ENCODE peak calls at places on chromosome 13, in six cellular contexts. R is stimulated activated CD4-positive, alpha-beta T cell treated with anti-CD3 and anti-CD28 coated beads, Interleukin-15, amount 100 ng/mL, for 1 hour; D is AG09319; Z is GM04504; W is NCI-H446; S is LoVo. G is an unnamed sample.

GRCh38 chr13:33957497-33957905 is 139.6 kb downstream of the RFC3 start:
- DNase-seq in S (no peak), D (no peak), Z (no peak), R (no peak), W (no peak), G (no peak)

GRCh38 chr13:110017379-110017778 is 231.0 kb upstream of the IRS2 start:
- DNase-seq in R (no peak), D (peak; percentile 49), S (peak; percentile 74), W (no peak), Z (peak; percentile 62), G (peak; percentile 61)

GRCh38 chr13:49869514-49869913 is 66.6 kb downstream of the SPRYD7 start:
- DNase-seq in S (peak; percentile 5), R (no peak), W (no peak), D (no peak), Z (no peak), G (no peak)

GRCh38 chr13:109162248-109163051 is 533.0 kb downstream of the MYO16 start:
- DNase-seq in R (no peak), W (no peak), Z (no peak), S (no peak), D (no peak), G (no peak)

GRCh38 chr13:93947651-93948050 is 531.8 kb downstream of the DCT start:
- DNase-seq in Z (no peak), R (no peak), D (no peak), S (no peak), W (no peak), G (no peak)

GRCh38 chr13:27159806-27160563 is 11.6 kb downstream of the USP12 start:
- DNase-seq in R (no peak), W (no peak), Z (no peak), D (no peak), S (no peak), G (no peak)

GRCh38 chr13:98482476-98483444 is 94.1 kb downstream of the STK24 start:
- DNase-seq in S (no peak), Z (peak; percentile 66), D (peak; percentile 61), R (no peak), W (no peak), G (no peak)

GRCh38 chr13:25922373-25922772 is 129.4 kb downstream of the SHISA2 start:
- DNase-seq in D (no peak), W (no peak), R (no peak), S (no peak), Z (no peak), G (no peak)

GRCh38 chr13:23488442-23488841 is 54.9 kb upstream of the SACS start:
- DNase-seq in D (no peak), W (no peak), Z (no peak), R (no peak), S (no peak), G (no peak)

GRCh38 chr13:57698851-57699250 is 67.3 kb downstream of the PCDH17 start:
- DNase-seq in S (no peak), D (no peak), W (no peak), R (no peak), Z (no peak), G (no peak)

GRCh38 chr13:95689582-95689926 is 12.6 kb downstream of the DNAJC3 start:
- DNase-seq in W (no peak), S (no peak), D (no peak), R (no peak), Z (no peak), G (no peak)

GRCh38 chr13:48866204-48866603 is 109.5 kb upstream of the FNDC3A start:
- DNase-seq in W (no peak), D (no peak), S (no peak), Z (no peak), R (no peak), G (no peak)

GRCh38 chr13:95002126-95002525 is 289.8 kb upstream of the SOX21 start:
- DNase-seq in S (no peak), D (no peak), W (no peak), Z (no peak), R (no peak), G (no peak)

GRCh38 chr13:91351123-91351522 is 3.6 kb downstream of the MIR17HG start:
- DNase-seq in D (no peak), S (no peak), R (no peak), W (no peak), Z (no peak), G (no peak)

GRCh38 chr13:21735621-21736401 is 64.9 kb downstream of the FGF9 start:
- DNase-seq in S (no peak), R (no peak), Z (no peak), W (no peak), D (no peak), G (no peak)

GRCh38 chr13:94662274-94662945 is 49.9 kb downstream of the SOX21 start:
- DNase-seq in D (no peak), S (no peak), Z (no peak), R (no peak), W (no peak), G (no peak)

GRCh38 chr13:45662122-45662521 is 40.0 kb upstream of the CBY2 start:
- DNase-seq in R (no peak), S (no peak), Z (no peak), D (no peak), W (no peak), G (no peak)

GRCh38 chr13:80379245-80379644 is 38.3 kb upstream of the SPRY2 start:
- DNase-seq in R (no peak), S (peak; percentile 50), W (no peak), Z (peak; percentile 35), D (no peak), G (peak; percentile 38)

GRCh38 chr13:45718063-45718462 is 15.9 kb downstream of the CBY2 start:
- DNase-seq in S (no peak), D (no peak), R (no peak), W (no peak), Z (no peak), G (no peak)

GRCh38 chr13:40304391-40304790 is 362.1 kb downstream of the FOXO1 start:
- DNase-seq in S (no peak), Z (no peak), R (no peak), W (no peak), D (no peak), G (no peak)

GRCh38 chr13:110559986-110560385 is 1.5 kb downstream of the RAB20 start:
- DNase-seq in S (no peak), Z (no peak), R (no peak), W (no peak), D (no peak), G (no peak)

GRCh38 chr13:101152184-101152583 is 264.1 kb downstream of the NALCN start:
- DNase-seq in W (no peak), D (no peak), R (no peak), S (no peak), Z (no peak), G (no peak)

GRCh38 chr13:24360106-24360505 is 50.7 kb downstream of the C1QTNF9 start:
- DNase-seq in W (no peak), S (no peak), Z (no peak), D (no peak), R (no peak), G (no peak)

GRCh38 chr13:43544011-43544410 is 242.8 kb downstream of the ENOX1 start:
- DNase-seq in D (no peak), S (no peak), R (no peak), W (no peak), Z (no peak), G (no peak)

GRCh38 chr13:38743499-38743898 is 56.6 kb downstream of the FREM2 start:
- DNase-seq in R (no peak), S (no peak), Z (no peak), W (no peak), D (no peak), G (no peak)

GRCh38 chr13:76792680-76793334 is 93.4 kb downstream of the KCTD12 start:
- DNase-seq in W (no peak), R (no peak), D (no peak), Z (peak; percentile 47), S (no peak), G (peak; percentile 19)

GRCh38 chr13:112895521-112896465 is 73.2 kb upstream of the MCF2L start:
- DNase-seq in Z (no peak), R (no peak), D (no peak), W (no peak), S (no peak), G (no peak)

G was measured in HS-5.